ENCODE peak calls at places on chromosomes 1 and 21, in six cellular contexts. One of them, this sample, is unnamed.

GRCh38 chr1:7643445-7643844 is 127.7 kb upstream of the VAMP3 start:
- DNase-seq in upper lobe of right lung: no peak
- DNase-seq in HFF-Myc: no peak
- DNase-seq in H1: no peak
- DNase-seq in endothelial cell: no peak
- DNase-seq in fibroblast of lung: peak; percentile 65
- DNase-seq in this sample: no peak

GRCh38 chr1:2134232-2134603 is 60.4 kb downstream of the FAAP20 start:
- DNase-seq in upper lobe of right lung: no peak
- DNase-seq in HFF-Myc: no peak
- DNase-seq in H1: no peak
- DNase-seq in endothelial cell: no peak
- DNase-seq in fibroblast of lung: no peak
- DNase-seq in this sample: no peak

GRCh38 chr1:25820247-25821111 is 725 bp downstream of the MTFR1L start:
- DNase-seq in upper lobe of right lung: peak; percentile 80
- DNase-seq in HFF-Myc: no peak
- DNase-seq in H1: peak; percentile 74
- DNase-seq in endothelial cell: peak; percentile 36
- DNase-seq in fibroblast of lung: peak; percentile 55
- DNase-seq in this sample: no peak

GRCh38 chr1:59316497-59317128 is 19.7 kb downstream of the FGGY start:
- DNase-seq in upper lobe of right lung: no peak
- DNase-seq in HFF-Myc: no peak
- DNase-seq in H1: no peak
- DNase-seq in endothelial cell: no peak
- DNase-seq in fibroblast of lung: peak; percentile 86
- DNase-seq in this sample: no peak

GRCh38 chr21:37454869-37455503 is 88.4 kb downstream of the DYRK1A start:
- DNase-seq in upper lobe of right lung: no peak
- DNase-seq in HFF-Myc: no peak
- DNase-seq in H1: no peak
- DNase-seq in endothelial cell: no peak
- DNase-seq in fibroblast of lung: no peak
- DNase-seq in this sample: no peak

GRCh38 chr1:158053276-158053675 is 59.8 kb downstream of the KIRREL1 start:
- DNase-seq in upper lobe of right lung: no peak
- DNase-seq in HFF-Myc: no peak
- DNase-seq in H1: no peak
- DNase-seq in endothelial cell: no peak
- DNase-seq in fibroblast of lung: no peak
- DNase-seq in this sample: no peak

GRCh38 chr1:22344851-22345560 is 106.6 kb upstream of the ZBTB40 start:
- DNase-seq in upper lobe of right lung: no peak
- DNase-seq in HFF-Myc: no peak
- DNase-seq in H1: no peak
- DNase-seq in endothelial cell: no peak
- DNase-seq in fibroblast of lung: no peak
- DNase-seq in this sample: no peak

GRCh38 chr1:37338658-37339057 is 135.7 kb upstream of the ZC3H12A start:
- DNase-seq in upper lobe of right lung: no peak
- DNase-seq in HFF-Myc: no peak
- DNase-seq in H1: no peak
- DNase-seq in endothelial cell: no peak
- DNase-seq in fibroblast of lung: no peak
- DNase-seq in this sample: no peak

GRCh38 chr1:39250460-39251240 is 46.2 kb downstream of the MACF1 start:
- DNase-seq in upper lobe of right lung: no peak
- DNase-seq in HFF-Myc: no peak
- DNase-seq in H1: no peak
- DNase-seq in endothelial cell: no peak
- DNase-seq in fibroblast of lung: peak; percentile 63
- DNase-seq in this sample: no peak

GRCh38 chr1:59814901-59815825 is at the start of gene HOOK1:
- DNase-seq in upper lobe of right lung: peak; percentile 73
- DNase-seq in HFF-Myc: no peak
- DNase-seq in H1: peak; percentile 86
- DNase-seq in endothelial cell: no peak
- DNase-seq in fibroblast of lung: no peak
- DNase-seq in this sample: peak; percentile 19

GRCh38 chr1:35565742-35566133 is 7.4 kb upstream of the TFAP2E start:
- DNase-seq in upper lobe of right lung: peak; percentile 46
- DNase-seq in HFF-Myc: no peak
- DNase-seq in H1: no peak
- DNase-seq in endothelial cell: no peak
- DNase-seq in fibroblast of lung: no peak
- DNase-seq in this sample: no peak

GRCh38 chr1:9573723-9574122 is 15.0 kb upstream of the TMEM201 start:
- DNase-seq in upper lobe of right lung: no peak
- DNase-seq in HFF-Myc: no peak
- DNase-seq in H1: no peak
- DNase-seq in endothelial cell: no peak
- DNase-seq in fibroblast of lung: peak; percentile 54
- DNase-seq in this sample: no peak

GRCh38 chr1:56577859-56578663 is 1.3 kb downstream of the PLPP3 start:
- DNase-seq in upper lobe of right lung: peak; percentile 85
- DNase-seq in HFF-Myc: no peak
- DNase-seq in H1: no peak
- DNase-seq in endothelial cell: peak; percentile 55
- DNase-seq in fibroblast of lung: peak; percentile 60
- DNase-seq in this sample: peak; percentile 31

GRCh38 chr1:77494036-77494435 is 188.4 kb downstream of the ZZZ3 start:
- DNase-seq in upper lobe of right lung: no peak
- DNase-seq in HFF-Myc: no peak
- DNase-seq in H1: no peak
- DNase-seq in endothelial cell: no peak
- DNase-seq in fibroblast of lung: no peak
- DNase-seq in this sample: no peak

GRCh38 chr1:27307851-27308598 is 13.9 kb upstream of the TMEM222 start:
- DNase-seq in upper lobe of right lung: peak; percentile 34
- DNase-seq in HFF-Myc: no peak
- DNase-seq in H1: no peak
- DNase-seq in endothelial cell: no peak
- DNase-seq in fibroblast of lung: no peak
- DNase-seq in this sample: no peak

GRCh38 chr1:47906009-47906432 is 91.2 kb downstream of the TRABD2B start:
- DNase-seq in upper lobe of right lung: peak; percentile 68
- DNase-seq in HFF-Myc: no peak
- DNase-seq in H1: no peak
- DNase-seq in endothelial cell: no peak
- DNase-seq in fibroblast of lung: no peak
- DNase-seq in this sample: no peak

GRCh38 chr1:19124273-19124672 is 85.8 kb downstream of the UBR4 start:
- DNase-seq in upper lobe of right lung: no peak
- DNase-seq in HFF-Myc: no peak
- DNase-seq in H1: no peak
- DNase-seq in endothelial cell: no peak
- DNase-seq in fibroblast of lung: no peak
- DNase-seq in this sample: no peak

DNA sequence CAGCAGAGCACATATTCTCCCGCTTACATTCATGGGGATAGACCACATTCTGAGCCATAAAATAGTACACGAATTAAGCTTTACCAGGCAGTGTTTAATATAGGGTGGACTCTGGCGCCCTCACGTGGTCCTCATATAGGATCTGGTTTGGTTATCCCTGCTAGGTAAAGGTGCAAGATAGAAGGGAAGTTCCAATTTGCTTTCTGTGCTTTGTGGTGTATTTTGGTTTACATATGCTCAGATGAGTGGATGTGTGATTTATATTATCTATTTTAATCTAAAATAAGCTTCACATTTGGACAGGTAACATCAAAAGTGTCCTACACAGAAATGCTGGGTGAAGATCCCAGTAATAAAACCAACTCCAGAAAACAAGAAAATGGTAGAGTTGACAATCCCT is 3.6 kb downstream of the CR1 start:
- DNase-seq in upper lobe of right lung: peak; percentile 66
- DNase-seq in HFF-Myc: peak; percentile 52
- DNase-seq in H1: peak; percentile 56
- DNase-seq in endothelial cell: peak; percentile 46
- DNase-seq in fibroblast of lung: peak; percentile 68
- DNase-seq in this sample: peak; percentile 63
- TF ChIP-seq CTCF in upper lobe of right lung: peak; percentile 70
- TF ChIP-seq CTCF in HFF-Myc: peak; percentile 78
- TF ChIP-seq CTCF in H1: no peak
- TF ChIP-seq CTCF in endothelial cell: peak; percentile 67
- TF ChIP-seq CTCF in fibroblast of lung: peak; percentile 76
- TF ChIP-seq CTCF in this sample: peak; percentile 57

GRCh38 chr1:45686081-45687013 is at the start of gene GPBP1L1:
- DNase-seq in upper lobe of right lung: peak; percentile 99
- DNase-seq in HFF-Myc: peak; percentile 87
- DNase-seq in H1: peak; percentile 98
- DNase-seq in endothelial cell: peak; percentile 95
- DNase-seq in fibroblast of lung: peak; percentile 98
- DNase-seq in this sample: peak; percentile 98
- TF ChIP-seq CTCF in upper lobe of right lung: no peak
- TF ChIP-seq CTCF in HFF-Myc: no peak
- TF ChIP-seq CTCF in H1: no peak
- TF ChIP-seq CTCF in endothelial cell: no peak
- TF ChIP-seq CTCF in fibroblast of lung: no peak
- TF ChIP-seq CTCF in this sample: no peak

GRCh38 chr1:207579436-207579799 is 65.5 kb upstream of the CR1L start:
- DNase-seq in upper lobe of right lung: no peak
- DNase-seq in HFF-Myc: peak; percentile 61
- DNase-seq in H1: peak; percentile 72
- DNase-seq in endothelial cell: peak; percentile 75
- DNase-seq in fibroblast of lung: peak; percentile 73
- DNase-seq in this sample: no peak
- TF ChIP-seq CTCF in upper lobe of right lung: peak; percentile 49
- TF ChIP-seq CTCF in HFF-Myc: peak; percentile 74
- TF ChIP-seq CTCF in H1: peak; percentile 43
- TF ChIP-seq CTCF in endothelial cell: peak; percentile 53
- TF ChIP-seq CTCF in fibroblast of lung: peak; percentile 62
- TF ChIP-seq CTCF in this sample: no peak

GRCh38 chr1:182003953-182004586 is 57.4 kb downstream of the ZNF648 start:
- DNase-seq in upper lobe of right lung: no peak
- DNase-seq in HFF-Myc: no peak
- DNase-seq in H1: no peak
- DNase-seq in endothelial cell: no peak
- DNase-seq in fibroblast of lung: no peak
- DNase-seq in this sample: no peak
- TF ChIP-seq CTCF in upper lobe of right lung: no peak
- TF ChIP-seq CTCF in HFF-Myc: no peak
- TF ChIP-seq CTCF in H1: peak; percentile 7
- TF ChIP-seq CTCF in endothelial cell: no peak
- TF ChIP-seq CTCF in fibroblast of lung: no peak
- TF ChIP-seq CTCF in this sample: no peak